ENCODE peak calls at places on chromosome 2, in four cellular contexts. One of them, this sample, is unnamed. For H3K4me1, the result is how much of the 10 kb centered on the place peaks cover.

GRCh38 chr2:215022418-215022817 is 116.0 kb downstream of the ABCA12 start:
- DNase-seq in CD4-positive, CD25-positive, alpha-beta regulatory T cell: no peak
- DNase-seq in left ventricle myocardium inferior: no peak
- DNase-seq in fibroblast of lung: peak
- DNase-seq in this sample: no peak

GRCh38 chr2:234863043-234863934 is 88.5 kb upstream of the SH3BP4 start:
- DNase-seq in CD4-positive, CD25-positive, alpha-beta regulatory T cell: no peak
- DNase-seq in left ventricle myocardium inferior: peak
- DNase-seq in fibroblast of lung: peak
- DNase-seq in this sample: peak

GRCh38 chr2:230282936-230283335 is 44.1 kb upstream of the SP140L start:
- DNase-seq in CD4-positive, CD25-positive, alpha-beta regulatory T cell: no peak
- DNase-seq in fibroblast of lung: no peak
- DNase-seq in left ventricle myocardium inferior: no peak
- DNase-seq in this sample: no peak

GRCh38 chr2:221767106-221767878 is 195.2 kb upstream of the EPHA4 start:
- DNase-seq in left ventricle myocardium inferior: no peak
- DNase-seq in CD4-positive, CD25-positive, alpha-beta regulatory T cell: no peak
- DNase-seq in fibroblast of lung: peak
- DNase-seq in this sample: no peak

GRCh38 chr2:129781749-129782617 is 197.5 kb upstream of the RAB6C start:
- DNase-seq in CD4-positive, CD25-positive, alpha-beta regulatory T cell: no peak
- DNase-seq in fibroblast of lung: no peak
- DNase-seq in left ventricle myocardium inferior: no peak
- DNase-seq in this sample: no peak

GRCh38 chr2:9247786-9248185 is 41.2 kb downstream of the ASAP2 start:
- DNase-seq in fibroblast of lung: no peak
- DNase-seq in left ventricle myocardium inferior: no peak
- DNase-seq in CD4-positive, CD25-positive, alpha-beta regulatory T cell: no peak
- DNase-seq in this sample: peak

GRCh38 chr2:111628221-111628620 is 255.8 kb downstream of the ANAPC1 start:
- DNase-seq in CD4-positive, CD25-positive, alpha-beta regulatory T cell: no peak
- DNase-seq in fibroblast of lung: no peak
- DNase-seq in left ventricle myocardium inferior: no peak
- DNase-seq in this sample: no peak

GRCh38 chr2:197547163-197547900 is 31.5 kb downstream of the MOB4 start:
- DNase-seq in left ventricle myocardium inferior: no peak
- DNase-seq in CD4-positive, CD25-positive, alpha-beta regulatory T cell: no peak
- DNase-seq in fibroblast of lung: no peak
- DNase-seq in this sample: no peak

GRCh38 chr2:178266445-178266844 is 72.1 kb downstream of the OSBPL6 start:
- DNase-seq in left ventricle myocardium inferior: no peak
- DNase-seq in CD4-positive, CD25-positive, alpha-beta regulatory T cell: no peak
- DNase-seq in fibroblast of lung: no peak
- DNase-seq in this sample: peak

GRCh38 chr2:55857766-55858165 is 65.8 kb downstream of the EFEMP1 start:
- DNase-seq in left ventricle myocardium inferior: no peak
- DNase-seq in CD4-positive, CD25-positive, alpha-beta regulatory T cell: no peak
- DNase-seq in fibroblast of lung: no peak
- DNase-seq in this sample: no peak

GRCh38 chr2:181138816-181139215 is 158.4 kb downstream of the UBE2E3 start:
- DNase-seq in fibroblast of lung: peak
- DNase-seq in CD4-positive, CD25-positive, alpha-beta regulatory T cell: no peak
- DNase-seq in left ventricle myocardium inferior: no peak
- DNase-seq in this sample: no peak

GRCh38 chr2:230443540-230443939 is 27.5 kb downstream of the SP100 start:
- DNase-seq in fibroblast of lung: peak
- DNase-seq in left ventricle myocardium inferior: no peak
- DNase-seq in CD4-positive, CD25-positive, alpha-beta regulatory T cell: no peak
- DNase-seq in this sample: no peak

GRCh38 chr2:217949448-217949847 is 53.3 kb downstream of the TNS1 start:
- DNase-seq in fibroblast of lung: no peak
- DNase-seq in left ventricle myocardium inferior: no peak
- DNase-seq in CD4-positive, CD25-positive, alpha-beta regulatory T cell: no peak
- DNase-seq in this sample: no peak
- H3K4me1 ChIP-seq in fibroblast of lung: under half
- H3K4me1 ChIP-seq in left ventricle myocardium inferior: half or more
- H3K4me1 ChIP-seq in CD4-positive, CD25-positive, alpha-beta regulatory T cell: under half
- H3K4me1 ChIP-seq in this sample: under half

DNA sequence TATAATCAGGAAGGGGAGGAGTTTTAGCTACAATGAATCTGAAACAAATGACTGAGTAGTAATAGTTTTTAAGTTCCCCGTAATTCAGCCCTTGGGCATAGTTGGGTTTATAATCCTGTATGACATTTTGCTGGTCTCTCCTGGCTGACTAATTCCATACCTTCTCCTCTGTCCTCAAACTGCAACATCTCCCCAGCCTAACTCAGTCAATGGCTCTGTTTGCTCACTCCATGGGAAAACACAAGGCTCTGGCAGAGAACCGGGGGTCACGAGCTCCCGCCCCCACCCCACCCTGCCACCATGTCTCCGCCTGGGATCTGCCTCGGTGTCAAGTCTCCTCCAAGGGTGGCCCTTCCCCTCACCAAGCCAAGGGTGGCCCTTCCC is 168.6 kb downstream of the HDAC4 start:
- DNase-seq in CD4-positive, CD25-positive, alpha-beta regulatory T cell: no peak
- DNase-seq in fibroblast of lung: no peak
- DNase-seq in left ventricle myocardium inferior: no peak
- DNase-seq in this sample: no peak
- H3K4me1 ChIP-seq in CD4-positive, CD25-positive, alpha-beta regulatory T cell: under half
- H3K4me1 ChIP-seq in fibroblast of lung: under half
- H3K4me1 ChIP-seq in left ventricle myocardium inferior: under half
- H3K4me1 ChIP-seq in this sample: under half

GRCh38 chr2:205800257-205800656 is 118.0 kb downstream of the NRP2 start:
- DNase-seq in CD4-positive, CD25-positive, alpha-beta regulatory T cell: no peak
- DNase-seq in left ventricle myocardium inferior: no peak
- DNase-seq in fibroblast of lung: no peak
- DNase-seq in this sample: no peak
- H3K4me1 ChIP-seq in CD4-positive, CD25-positive, alpha-beta regulatory T cell: under half
- H3K4me1 ChIP-seq in left ventricle myocardium inferior: under half
- H3K4me1 ChIP-seq in fibroblast of lung: under half
- H3K4me1 ChIP-seq in this sample: under half

GRCh38 chr2:68721482-68722071 is 13.0 kb upstream of the ARHGAP25 start:
- DNase-seq in fibroblast of lung: no peak
- DNase-seq in left ventricle myocardium inferior: no peak
- DNase-seq in CD4-positive, CD25-positive, alpha-beta regulatory T cell: peak
- DNase-seq in this sample: peak

GRCh38 chr2:68722712-68723111 is 11.9 kb upstream of the ARHGAP25 start:
- DNase-seq in fibroblast of lung: no peak
- DNase-seq in CD4-positive, CD25-positive, alpha-beta regulatory T cell: no peak
- DNase-seq in left ventricle myocardium inferior: no peak
- DNase-seq in this sample: no peak

GRCh38 chr2:68726608-68727367 is 7.8 kb upstream of the ARHGAP25 start:
- DNase-seq in left ventricle myocardium inferior: no peak
- DNase-seq in CD4-positive, CD25-positive, alpha-beta regulatory T cell: peak
- DNase-seq in fibroblast of lung: peak
- DNase-seq in this sample: no peak

GRCh38 chr2:68727698-68728375 is 6.8 kb upstream of the ARHGAP25 start:
- DNase-seq in left ventricle myocardium inferior: no peak
- DNase-seq in fibroblast of lung: peak
- DNase-seq in CD4-positive, CD25-positive, alpha-beta regulatory T cell: no peak
- DNase-seq in this sample: no peak

DNA sequence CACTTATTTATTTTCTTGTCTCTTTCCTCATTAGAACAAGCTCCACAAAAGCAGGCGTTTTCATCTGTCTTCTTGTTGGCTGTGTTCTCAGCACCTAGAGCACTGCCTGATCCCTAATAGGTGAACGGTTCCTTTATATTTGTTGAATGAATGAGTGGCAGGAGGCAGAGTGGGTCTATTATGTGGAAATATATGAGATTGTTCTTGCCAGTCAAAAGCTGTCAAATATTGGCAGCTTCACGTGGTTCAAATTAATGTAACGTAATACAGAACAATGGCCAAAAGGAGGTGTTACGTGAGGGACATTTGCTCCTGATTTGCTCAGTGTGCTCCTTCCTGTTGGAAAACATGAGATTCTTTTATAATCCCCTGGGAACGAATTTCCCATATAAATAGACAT is 8.5 kb upstream of the ARHGAP25 start:
- DNase-seq in fibroblast of lung: no peak
- DNase-seq in left ventricle myocardium inferior: no peak
- DNase-seq in CD4-positive, CD25-positive, alpha-beta regulatory T cell: no peak
- DNase-seq in this sample: no peak
- H3K4me1 ChIP-seq in fibroblast of lung: under half
- H3K4me1 ChIP-seq in left ventricle myocardium inferior: under half
- H3K4me1 ChIP-seq in CD4-positive, CD25-positive, alpha-beta regulatory T cell: half or more
- H3K4me1 ChIP-seq in this sample: under half

GRCh38 chr2:43405829-43406228 is 179.4 kb upstream of the ZFP36L2 start:
- DNase-seq in left ventricle myocardium inferior: no peak
- DNase-seq in CD4-positive, CD25-positive, alpha-beta regulatory T cell: no peak
- DNase-seq in fibroblast of lung: peak
- DNase-seq in this sample: peak
- H3K4me1 ChIP-seq in left ventricle myocardium inferior: under half
- H3K4me1 ChIP-seq in CD4-positive, CD25-positive, alpha-beta regulatory T cell: under half
- H3K4me1 ChIP-seq in fibroblast of lung: under half
- H3K4me1 ChIP-seq in this sample: under half

DNA sequence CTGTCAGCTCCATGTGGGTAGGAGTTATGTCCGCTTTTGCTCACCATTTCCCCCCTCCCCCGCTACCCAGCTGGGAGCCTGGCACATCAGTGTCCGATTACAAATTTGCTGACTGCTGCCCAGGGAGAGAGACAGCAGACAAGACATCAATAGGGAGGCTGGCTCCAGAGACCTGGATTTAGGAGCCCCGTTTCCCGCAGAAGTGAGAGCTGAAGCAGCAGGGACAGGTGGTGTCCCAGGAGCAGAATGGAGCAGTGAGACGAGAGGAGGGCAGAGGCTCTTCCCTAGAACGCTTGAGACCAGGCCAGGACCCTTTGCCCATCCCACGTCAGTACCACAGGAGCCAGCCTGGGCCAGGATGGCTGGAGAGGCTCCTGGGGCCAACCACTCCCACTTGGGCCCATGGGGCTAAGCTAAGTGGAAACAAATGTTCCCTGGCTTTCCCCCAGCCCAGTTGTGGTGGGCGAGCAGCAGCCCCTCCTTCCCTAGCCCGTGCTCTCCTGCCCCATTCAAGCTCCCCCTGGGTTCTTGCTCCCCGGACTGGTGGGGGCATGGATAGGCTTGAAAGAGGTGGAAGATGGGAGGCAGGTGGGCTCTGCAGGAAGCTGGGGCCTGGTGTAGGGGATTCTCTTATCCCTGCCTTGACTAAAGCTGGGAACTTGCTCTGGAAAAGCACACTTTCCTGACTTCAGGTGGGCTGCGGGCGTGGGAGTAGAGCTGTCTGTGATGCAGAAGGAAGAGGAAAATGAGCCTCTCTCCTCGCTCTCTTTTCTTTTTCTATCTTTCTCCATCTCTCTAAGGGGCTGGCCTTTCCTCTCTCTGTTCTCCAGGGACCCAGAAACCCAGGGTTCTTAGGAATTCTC is 4.1 kb upstream of the WNT6 start:
- DNase-seq in left ventricle myocardium inferior: no peak
- DNase-seq in fibroblast of lung: no peak
- DNase-seq in CD4-positive, CD25-positive, alpha-beta regulatory T cell: no peak
- DNase-seq in this sample: peak
- H3K4me1 ChIP-seq in left ventricle myocardium inferior: under half
- H3K4me1 ChIP-seq in fibroblast of lung: under half
- H3K4me1 ChIP-seq in CD4-positive, CD25-positive, alpha-beta regulatory T cell: under half
- H3K4me1 ChIP-seq in this sample: under half

GRCh38 chr2:145423809-145424208 is 903.9 kb upstream of the ZEB2 start:
- DNase-seq in left ventricle myocardium inferior: no peak
- DNase-seq in CD4-positive, CD25-positive, alpha-beta regulatory T cell: no peak
- DNase-seq in fibroblast of lung: no peak
- DNase-seq in this sample: no peak
- H3K4me1 ChIP-seq in left ventricle myocardium inferior: under half
- H3K4me1 ChIP-seq in CD4-positive, CD25-positive, alpha-beta regulatory T cell: under half
- H3K4me1 ChIP-seq in fibroblast of lung: under half
- H3K4me1 ChIP-seq in this sample: under half